ENCODE peak calls at places on chromosomes 5 and 9, in five cellular contexts. One of them, this sample, is unnamed.

GRCh38 chr5:6105350-6105749 is 273.0 kb downstream of the MED10 start:
- DNase-seq in fibroblast of mammary gland: no peak
- DNase-seq in activated naive CD8-positive, alpha-beta T cell treated with anti-CD3 and anti-CD28 coated beads, Interleukin-2, amount 50 U/mL, for 24 hours: no peak
- DNase-seq in NB4: no peak
- DNase-seq in stimulated activated CD8-positive, alpha-beta memory T cell treated with anti-CD3 and anti-CD28 coated beads, Interleukin-7, amount 100 ng/mL, for 24 hours: no peak
- DNase-seq in this sample: no peak

GRCh38 chr5:135269828-135270545 is 129.0 kb downstream of the MACROH2A1 start:
- DNase-seq in fibroblast of mammary gland: peak
- DNase-seq in activated naive CD8-positive, alpha-beta T cell treated with anti-CD3 and anti-CD28 coated beads, Interleukin-2, amount 50 U/mL, for 24 hours: no peak
- DNase-seq in NB4: no peak
- DNase-seq in stimulated activated CD8-positive, alpha-beta memory T cell treated with anti-CD3 and anti-CD28 coated beads, Interleukin-7, amount 100 ng/mL, for 24 hours: no peak
- DNase-seq in this sample: no peak

GRCh38 chr9:28317706-28318210 is 744.5 kb upstream of the C9orf72 start:
- DNase-seq in fibroblast of mammary gland: no peak
- DNase-seq in activated naive CD8-positive, alpha-beta T cell treated with anti-CD3 and anti-CD28 coated beads, Interleukin-2, amount 50 U/mL, for 24 hours: no peak
- DNase-seq in NB4: no peak
- DNase-seq in stimulated activated CD8-positive, alpha-beta memory T cell treated with anti-CD3 and anti-CD28 coated beads, Interleukin-7, amount 100 ng/mL, for 24 hours: no peak
- DNase-seq in this sample: no peak

GRCh38 chr5:3428355-3428754 is 167.3 kb upstream of the IRX1 start:
- DNase-seq in fibroblast of mammary gland: no peak
- DNase-seq in activated naive CD8-positive, alpha-beta T cell treated with anti-CD3 and anti-CD28 coated beads, Interleukin-2, amount 50 U/mL, for 24 hours: no peak
- DNase-seq in NB4: no peak
- DNase-seq in stimulated activated CD8-positive, alpha-beta memory T cell treated with anti-CD3 and anti-CD28 coated beads, Interleukin-7, amount 100 ng/mL, for 24 hours: no peak
- DNase-seq in this sample: no peak

GRCh38 chr9:93028448-93029006 is 30.0 kb upstream of the SUSD3 start:
- DNase-seq in fibroblast of mammary gland: no peak
- DNase-seq in activated naive CD8-positive, alpha-beta T cell treated with anti-CD3 and anti-CD28 coated beads, Interleukin-2, amount 50 U/mL, for 24 hours: peak
- DNase-seq in NB4: peak
- DNase-seq in stimulated activated CD8-positive, alpha-beta memory T cell treated with anti-CD3 and anti-CD28 coated beads, Interleukin-7, amount 100 ng/mL, for 24 hours: no peak
- DNase-seq in this sample: no peak

GRCh38 chr9:91302831-91303230 is 58.9 kb downstream of the AUH start:
- DNase-seq in fibroblast of mammary gland: peak
- DNase-seq in activated naive CD8-positive, alpha-beta T cell treated with anti-CD3 and anti-CD28 coated beads, Interleukin-2, amount 50 U/mL, for 24 hours: no peak
- DNase-seq in NB4: peak
- DNase-seq in stimulated activated CD8-positive, alpha-beta memory T cell treated with anti-CD3 and anti-CD28 coated beads, Interleukin-7, amount 100 ng/mL, for 24 hours: no peak
- DNase-seq in this sample: no peak

GRCh38 chr5:83925321-83925877 is 204.7 kb upstream of the HAPLN1 start:
- DNase-seq in fibroblast of mammary gland: peak
- DNase-seq in activated naive CD8-positive, alpha-beta T cell treated with anti-CD3 and anti-CD28 coated beads, Interleukin-2, amount 50 U/mL, for 24 hours: no peak
- DNase-seq in NB4: no peak
- DNase-seq in stimulated activated CD8-positive, alpha-beta memory T cell treated with anti-CD3 and anti-CD28 coated beads, Interleukin-7, amount 100 ng/mL, for 24 hours: no peak
- DNase-seq in this sample: no peak

GRCh38 chr5:133389066-133389590 is 223.2 kb downstream of the FSTL4 start:
- DNase-seq in fibroblast of mammary gland: no peak
- DNase-seq in activated naive CD8-positive, alpha-beta T cell treated with anti-CD3 and anti-CD28 coated beads, Interleukin-2, amount 50 U/mL, for 24 hours: no peak
- DNase-seq in NB4: no peak
- DNase-seq in stimulated activated CD8-positive, alpha-beta memory T cell treated with anti-CD3 and anti-CD28 coated beads, Interleukin-7, amount 100 ng/mL, for 24 hours: no peak
- DNase-seq in this sample: no peak

GRCh38 chr9:20592673-20593072 is 29.6 kb downstream of the MLLT3 start:
- DNase-seq in fibroblast of mammary gland: no peak
- DNase-seq in activated naive CD8-positive, alpha-beta T cell treated with anti-CD3 and anti-CD28 coated beads, Interleukin-2, amount 50 U/mL, for 24 hours: no peak
- DNase-seq in NB4: no peak
- DNase-seq in stimulated activated CD8-positive, alpha-beta memory T cell treated with anti-CD3 and anti-CD28 coated beads, Interleukin-7, amount 100 ng/mL, for 24 hours: no peak
- DNase-seq in this sample: no peak

GRCh38 chr5:56632199-56632598 is 183.2 kb upstream of the MAP3K1 start:
- DNase-seq in fibroblast of mammary gland: no peak
- DNase-seq in activated naive CD8-positive, alpha-beta T cell treated with anti-CD3 and anti-CD28 coated beads, Interleukin-2, amount 50 U/mL, for 24 hours: no peak
- DNase-seq in NB4: no peak
- DNase-seq in stimulated activated CD8-positive, alpha-beta memory T cell treated with anti-CD3 and anti-CD28 coated beads, Interleukin-7, amount 100 ng/mL, for 24 hours: no peak
- DNase-seq in this sample: no peak

GRCh38 chr9:38318755-38319495 is 73.6 kb upstream of the ALDH1B1 start:
- DNase-seq in fibroblast of mammary gland: peak
- DNase-seq in activated naive CD8-positive, alpha-beta T cell treated with anti-CD3 and anti-CD28 coated beads, Interleukin-2, amount 50 U/mL, for 24 hours: no peak
- DNase-seq in NB4: no peak
- DNase-seq in stimulated activated CD8-positive, alpha-beta memory T cell treated with anti-CD3 and anti-CD28 coated beads, Interleukin-7, amount 100 ng/mL, for 24 hours: no peak
- DNase-seq in this sample: no peak

GRCh38 chr5:5009240-5009639 is 130.9 kb upstream of the ADAMTS16 start:
- DNase-seq in fibroblast of mammary gland: peak
- DNase-seq in activated naive CD8-positive, alpha-beta T cell treated with anti-CD3 and anti-CD28 coated beads, Interleukin-2, amount 50 U/mL, for 24 hours: no peak
- DNase-seq in NB4: no peak
- DNase-seq in stimulated activated CD8-positive, alpha-beta memory T cell treated with anti-CD3 and anti-CD28 coated beads, Interleukin-7, amount 100 ng/mL, for 24 hours: no peak
- DNase-seq in this sample: no peak

GRCh38 chr5:65835191-65835590 is 91.2 kb upstream of the ERBIN start:
- DNase-seq in fibroblast of mammary gland: no peak
- DNase-seq in activated naive CD8-positive, alpha-beta T cell treated with anti-CD3 and anti-CD28 coated beads, Interleukin-2, amount 50 U/mL, for 24 hours: no peak
- DNase-seq in NB4: no peak
- DNase-seq in stimulated activated CD8-positive, alpha-beta memory T cell treated with anti-CD3 and anti-CD28 coated beads, Interleukin-7, amount 100 ng/mL, for 24 hours: no peak
- DNase-seq in this sample: no peak

GRCh38 chr9:128712451-128713410 is 10.4 kb downstream of the PKN3 start:
- DNase-seq in fibroblast of mammary gland: no peak
- DNase-seq in activated naive CD8-positive, alpha-beta T cell treated with anti-CD3 and anti-CD28 coated beads, Interleukin-2, amount 50 U/mL, for 24 hours: no peak
- DNase-seq in NB4: no peak
- DNase-seq in stimulated activated CD8-positive, alpha-beta memory T cell treated with anti-CD3 and anti-CD28 coated beads, Interleukin-7, amount 100 ng/mL, for 24 hours: no peak
- DNase-seq in this sample: no peak

GRCh38 chr9:109507421-109507838 is 9.3 kb upstream of the PTPN3 start:
- DNase-seq in fibroblast of mammary gland: peak
- DNase-seq in activated naive CD8-positive, alpha-beta T cell treated with anti-CD3 and anti-CD28 coated beads, Interleukin-2, amount 50 U/mL, for 24 hours: no peak
- DNase-seq in NB4: no peak
- DNase-seq in stimulated activated CD8-positive, alpha-beta memory T cell treated with anti-CD3 and anti-CD28 coated beads, Interleukin-7, amount 100 ng/mL, for 24 hours: no peak
- DNase-seq in this sample: no peak

This sample was measured in H1.